ENCODE peak calls at places on chromosomes 12 and 14, in nine cellular contexts. I is HT1080; B is activated CD4-positive, CD25-positive, alpha-beta regulatory T cell treated with anti-CD3 and anti-CD28 coated beads, Interleukin-2, amount 50 U/mL, for 16 hours; O is activated CD4-positive, alpha-beta T cell treated with anti-CD3 and anti-CD28 coated beads for 4 hours; S is cardiac muscle cell; Z is smooth muscle cell of the brain vasculature; U is stimulated activated CD4-positive, alpha-beta T cell treated with anti-CD3 and anti-CD28 coated beads, Interleukin-1b, Interleukin-23, amount 100 ng/mL, for 1 hour; P is Jurkat, Clone E6-1; H is neuronal stem cell. X is an unnamed sample.
A peak's percentile ranks its signal among the peaks of the same experiment; 100 is the strongest.

GRCh38 chr12:131211279-131211938 is 257.7 kb downstream of the ADGRD1 start:
- DNase-seq in I (no peak), B (no peak), O (no peak), S (no peak), Z (no peak), U (no peak), P (no peak), H (no peak), X (no peak)

GRCh38 chr12:123149828-123150272 is 1.0 kb downstream of the PITPNM2 start:
- DNase-seq in I (no peak), B (no peak), O (no peak), S (no peak), Z (no peak), U (no peak), P (no peak), H (no peak), X (no peak)

GRCh38 chr12:6333566-6333965 is 8.3 kb downstream of the TNFRSF1A start:
- DNase-seq in I (peak; percentile 91), B (no peak), O (no peak), S (no peak), Z (no peak), U (no peak), P (no peak), H (no peak), X (no peak)

GRCh38 chr14:48584031-48584430 is 908.6 kb upstream of the MDGA2 start:
- DNase-seq in I (peak; percentile 85), B (no peak), O (no peak), S (no peak), Z (no peak), U (no peak), P (no peak), H (no peak), X (no peak)

GRCh38 chr12:31214626-31215520 is 111.1 kb downstream of the SINHCAF start:
- DNase-seq in I (no peak), B (no peak), O (no peak), S (no peak), Z (no peak), U (no peak), P (no peak), H (no peak), X (no peak)

GRCh38 chr14:102817942-102818940 is 41.0 kb downstream of the TRAF3 start:
- DNase-seq in I (no peak), B (no peak), O (no peak), S (no peak), Z (no peak), U (no peak), P (no peak), H (no peak), X (no peak)

GRCh38 chr12:66716522-66716921 is 37.6 kb upstream of the GRIP1 start:
- DNase-seq in I (no peak), B (no peak), O (peak; percentile 15), S (no peak), Z (no peak), U (no peak), P (no peak), H (no peak), X (no peak)

GRCh38 chr12:78018146-78018910 is 187.6 kb downstream of the NAV3 start:
- DNase-seq in I (no peak), B (no peak), O (no peak), S (peak; percentile 72), Z (no peak), U (no peak), P (no peak), H (peak; percentile 69), X (no peak)

GRCh38 chr12:1630827-1631591 is 2.0 kb downstream of the WNT5B start:
- DNase-seq in I (no peak), B (no peak), O (no peak), S (peak; percentile 47), Z (no peak), U (no peak), P (no peak), H (no peak), X (no peak)

GRCh38 chr12:104485651-104486341 is 29.0 kb downstream of the CHST11 start:
- DNase-seq in I (no peak), B (no peak), O (peak; percentile 38), S (no peak), Z (no peak), U (no peak), P (peak; percentile 99), H (no peak), X (peak; percentile 91)

GRCh38 chr12:60194682-60195081 is 598.9 kb downstream of the SLC16A7 start:
- DNase-seq in I (no peak), B (no peak), O (no peak), S (peak; percentile 27), Z (no peak), U (no peak), P (no peak), H (no peak), X (no peak)

GRCh38 chr14:70655110-70655826 is 13.6 kb downstream of the TTC9 start:
- DNase-seq in I (peak; percentile 67), B (peak; percentile 51), O (peak; percentile 64), S (no peak), Z (no peak), U (peak; percentile 38), P (peak; percentile 85), H (no peak), X (peak; percentile 85)

GRCh38 chr12:111277570-111277969 is 91.3 kb downstream of the PHETA1 start:
- DNase-seq in I (no peak), B (no peak), O (no peak), S (no peak), Z (no peak), U (no peak), P (no peak), H (no peak), X (no peak)

GRCh38 chr12:99111600-99111999 is 466.5 kb downstream of the APAF1 start:
- DNase-seq in I (no peak), B (no peak), O (no peak), S (no peak), Z (no peak), U (no peak), P (peak; percentile 35), H (no peak), X (no peak)

GRCh38 chr12:25063873-25064598 is 115.1 kb upstream of the BCAT1 start:
- DNase-seq in I (no peak), B (no peak), O (no peak), S (no peak), Z (no peak), U (no peak), P (no peak), H (no peak), X (no peak)

GRCh38 chr12:105706321-105706972 is 376.0 kb downstream of the C12orf75 start:
- DNase-seq in I (peak; percentile 58), B (no peak), O (no peak), S (no peak), Z (peak; percentile 43), U (no peak), P (no peak), H (no peak), X (no peak)

GRCh38 chr14:91354979-91355685 is 62.5 kb downstream of the CCDC88C start:
- DNase-seq in I (no peak), B (no peak), O (peak; percentile 58), S (no peak), Z (no peak), U (no peak), P (no peak), H (no peak), X (no peak)

GRCh38 chr14:33916663-33917565 is 34.0 kb downstream of the EGLN3 start:
- DNase-seq in I (peak; percentile 35), B (no peak), O (no peak), S (peak; percentile 66), Z (peak; percentile 1), U (no peak), P (peak; percentile 15), H (no peak), X (no peak)

GRCh38 chr14:77195766-77196165 is 14.2 kb downstream of the TMEM63C start:
- DNase-seq in I (no peak), B (no peak), O (no peak), S (no peak), Z (no peak), U (no peak), P (no peak), H (no peak), X (no peak)

GRCh38 chr12:6539276-6540134 is 5.2 kb downstream of the GAPDH start:
- DNase-seq in I (peak; percentile 75), B (no peak), O (no peak), S (no peak), Z (no peak), U (no peak), P (no peak), H (no peak), X (no peak)

GRCh38 chr14:65351493-65352224 is 60.9 kb upstream of the FUT8 start:
- DNase-seq in I (no peak), B (no peak), O (no peak), S (no peak), Z (no peak), U (no peak), P (no peak), H (no peak), X (no peak)

X was measured in DND-41.